ENCODE peak calls at places on chromosomes 2 and 18, in eight cellular contexts. One of them, this sample, is unnamed.

GRCh38 chr2:3222636-3223035 is 155.0 kb downstream of the EIPR1 start:
- DNase-seq in Calu3: no peak
- DNase-seq in AG04449: no peak
- DNase-seq in progenitor cell of endocrine pancreas: no peak
- DNase-seq in fibroblast of lung: no peak
- DNase-seq in cardiac muscle cell: no peak
- DNase-seq in A549: no peak
- DNase-seq in HCT116: no peak
- DNase-seq in this sample: no peak

GRCh38 chr2:110114801-110115200 is 821 bp downstream of the MALL start:
- DNase-seq in Calu3: peak; percentile 53
- DNase-seq in AG04449: no peak
- DNase-seq in progenitor cell of endocrine pancreas: no peak
- DNase-seq in fibroblast of lung: no peak
- DNase-seq in cardiac muscle cell: no peak
- DNase-seq in A549: peak; percentile 32
- DNase-seq in HCT116: no peak
- DNase-seq in this sample: no peak

GRCh38 chr2:128310761-128311160 is 7.9 kb downstream of the HS6ST1 start:
- DNase-seq in Calu3: no peak
- DNase-seq in AG04449: no peak
- DNase-seq in progenitor cell of endocrine pancreas: peak; percentile 7
- DNase-seq in fibroblast of lung: no peak
- DNase-seq in cardiac muscle cell: no peak
- DNase-seq in A549: no peak
- DNase-seq in HCT116: no peak
- DNase-seq in this sample: no peak

GRCh38 chr2:133591164-133591563 is 22.9 kb upstream of the NCKAP5 start:
- DNase-seq in Calu3: no peak
- DNase-seq in AG04449: no peak
- DNase-seq in progenitor cell of endocrine pancreas: no peak
- DNase-seq in fibroblast of lung: peak; percentile 70
- DNase-seq in cardiac muscle cell: no peak
- DNase-seq in A549: no peak
- DNase-seq in HCT116: no peak
- DNase-seq in this sample: no peak

GRCh38 chr2:151669585-151670081 is 64.6 kb downstream of the NEB start:
- DNase-seq in Calu3: peak; percentile 6
- DNase-seq in AG04449: no peak
- DNase-seq in progenitor cell of endocrine pancreas: no peak
- DNase-seq in fibroblast of lung: no peak
- DNase-seq in cardiac muscle cell: peak; percentile 31
- DNase-seq in A549: no peak
- DNase-seq in HCT116: no peak
- DNase-seq in this sample: no peak

GRCh38 chr2:223048519-223048918 is 3.5 kb upstream of the KCNE4 start:
- DNase-seq in Calu3: no peak
- DNase-seq in AG04449: no peak
- DNase-seq in progenitor cell of endocrine pancreas: no peak
- DNase-seq in fibroblast of lung: no peak
- DNase-seq in cardiac muscle cell: no peak
- DNase-seq in A549: no peak
- DNase-seq in HCT116: no peak
- DNase-seq in this sample: no peak

GRCh38 chr18:8701546-8702118 is 3.7 kb upstream of the MTCL1 start:
- DNase-seq in Calu3: peak; percentile 65
- DNase-seq in AG04449: peak; percentile 79
- DNase-seq in progenitor cell of endocrine pancreas: no peak
- DNase-seq in fibroblast of lung: peak; percentile 83
- DNase-seq in cardiac muscle cell: no peak
- DNase-seq in A549: peak; percentile 64
- DNase-seq in HCT116: no peak
- DNase-seq in this sample: no peak

GRCh38 chr2:39778775-39779751 is at the start of gene THUMPD2:
- DNase-seq in Calu3: peak; percentile 78
- DNase-seq in AG04449: no peak
- DNase-seq in progenitor cell of endocrine pancreas: peak; percentile 58
- DNase-seq in fibroblast of lung: peak; percentile 71
- DNase-seq in cardiac muscle cell: peak; percentile 84
- DNase-seq in A549: peak; percentile 55
- DNase-seq in HCT116: peak; percentile 42
- DNase-seq in this sample: peak; percentile 71

GRCh38 chr2:101868525-101868924 is 123.2 kb upstream of the IL1R2 start:
- DNase-seq in Calu3: no peak
- DNase-seq in AG04449: no peak
- DNase-seq in progenitor cell of endocrine pancreas: no peak
- DNase-seq in fibroblast of lung: no peak
- DNase-seq in cardiac muscle cell: no peak
- DNase-seq in A549: no peak
- DNase-seq in HCT116: no peak
- DNase-seq in this sample: no peak

GRCh38 chr2:148914463-148914862 is 39.4 kb downstream of the KIF5C start:
- DNase-seq in Calu3: no peak
- DNase-seq in AG04449: no peak
- DNase-seq in progenitor cell of endocrine pancreas: no peak
- DNase-seq in fibroblast of lung: no peak
- DNase-seq in cardiac muscle cell: no peak
- DNase-seq in A549: no peak
- DNase-seq in HCT116: no peak
- DNase-seq in this sample: no peak

GRCh38 chr2:147621656-147622197 is 223.1 kb upstream of the ACVR2A start:
- DNase-seq in Calu3: no peak
- DNase-seq in AG04449: no peak
- DNase-seq in progenitor cell of endocrine pancreas: no peak
- DNase-seq in fibroblast of lung: no peak
- DNase-seq in cardiac muscle cell: no peak
- DNase-seq in A549: no peak
- DNase-seq in HCT116: no peak
- DNase-seq in this sample: no peak

GRCh38 chr2:223853425-223853837 is 16.0 kb upstream of the AP1S3 start:
- DNase-seq in Calu3: no peak
- DNase-seq in AG04449: peak; percentile 19
- DNase-seq in progenitor cell of endocrine pancreas: no peak
- DNase-seq in fibroblast of lung: no peak
- DNase-seq in cardiac muscle cell: no peak
- DNase-seq in A549: no peak
- DNase-seq in HCT116: no peak
- DNase-seq in this sample: no peak

GRCh38 chr2:240925576-240926515 is 19.7 kb downstream of the CROCC2 start:
- DNase-seq in Calu3: peak; percentile 1
- DNase-seq in AG04449: no peak
- DNase-seq in progenitor cell of endocrine pancreas: peak; percentile 8
- DNase-seq in fibroblast of lung: no peak
- DNase-seq in cardiac muscle cell: no peak
- DNase-seq in A549: no peak
- DNase-seq in HCT116: no peak
- DNase-seq in this sample: peak; percentile 5

GRCh38 chr2:158928965-158929364 is 39.5 kb upstream of the TANC1 start:
- DNase-seq in Calu3: peak; percentile 44
- DNase-seq in AG04449: no peak
- DNase-seq in progenitor cell of endocrine pancreas: no peak
- DNase-seq in fibroblast of lung: no peak
- DNase-seq in cardiac muscle cell: no peak
- DNase-seq in A549: no peak
- DNase-seq in HCT116: no peak
- DNase-seq in this sample: no peak

GRCh38 chr18:67386028-67386427 is 130.5 kb downstream of the DSEL start:
- DNase-seq in Calu3: peak; percentile 5
- DNase-seq in AG04449: no peak
- DNase-seq in progenitor cell of endocrine pancreas: no peak
- DNase-seq in fibroblast of lung: peak; percentile 22
- DNase-seq in cardiac muscle cell: no peak
- DNase-seq in A549: no peak
- DNase-seq in HCT116: no peak
- DNase-seq in this sample: no peak

GRCh38 chr2:238644095-238645081 is 203.5 kb upstream of the TWIST2 start:
- DNase-seq in Calu3: peak; percentile 16
- DNase-seq in AG04449: peak; percentile 26
- DNase-seq in progenitor cell of endocrine pancreas: no peak
- DNase-seq in fibroblast of lung: peak; percentile 86
- DNase-seq in cardiac muscle cell: no peak
- DNase-seq in A549: peak; percentile 78
- DNase-seq in HCT116: peak; percentile 68
- DNase-seq in this sample: no peak

GRCh38 chr18:23825978-23826405 is 136.7 kb downstream of the LAMA3 start:
- DNase-seq in Calu3: peak; percentile 49
- DNase-seq in AG04449: no peak
- DNase-seq in progenitor cell of endocrine pancreas: no peak
- DNase-seq in fibroblast of lung: peak; percentile 85
- DNase-seq in cardiac muscle cell: peak; percentile 34
- DNase-seq in A549: no peak
- DNase-seq in HCT116: no peak
- DNase-seq in this sample: no peak

GRCh38 chr2:110678457-110679336 is 834 bp upstream of the BUB1 start:
- DNase-seq in Calu3: peak; percentile 6
- DNase-seq in AG04449: no peak
- DNase-seq in progenitor cell of endocrine pancreas: no peak
- DNase-seq in fibroblast of lung: peak; percentile 25
- DNase-seq in cardiac muscle cell: peak; percentile 30
- DNase-seq in A549: peak; percentile 21
- DNase-seq in HCT116: no peak
- DNase-seq in this sample: peak; percentile 6

DNA sequence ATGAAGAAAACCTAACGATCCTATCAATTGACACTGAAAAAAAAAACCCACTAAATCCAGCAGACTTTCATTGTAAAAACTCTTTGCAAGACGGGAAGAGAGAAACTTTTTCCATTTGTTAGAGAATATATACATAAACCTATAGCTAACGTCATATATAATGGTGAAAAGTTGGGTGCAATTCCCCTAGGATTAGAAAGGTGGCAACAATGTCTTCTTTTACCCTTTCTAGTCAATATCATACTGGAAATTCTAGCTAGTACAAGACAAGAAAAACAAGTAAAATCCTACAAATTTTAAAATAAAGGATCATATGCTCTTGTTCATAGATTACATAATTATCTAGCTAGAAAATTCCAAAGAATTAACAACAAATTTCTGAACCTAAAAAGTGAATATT is 1596.5 kb upstream of the LRRTM1 start:
- DNase-seq in Calu3: no peak
- DNase-seq in AG04449: no peak
- DNase-seq in progenitor cell of endocrine pancreas: no peak
- DNase-seq in fibroblast of lung: peak; percentile 17
- DNase-seq in cardiac muscle cell: no peak
- DNase-seq in A549: no peak
- DNase-seq in HCT116: no peak
- DNase-seq in this sample: no peak
- TF ChIP-seq CTCF in Calu3: no peak
- TF ChIP-seq CTCF in AG04449: no peak
- TF ChIP-seq CTCF in progenitor cell of endocrine pancreas: peak; percentile 44
- TF ChIP-seq CTCF in fibroblast of lung: peak; percentile 36
- TF ChIP-seq CTCF in cardiac muscle cell: peak; percentile 38
- TF ChIP-seq CTCF in A549: no peak
- TF ChIP-seq CTCF in HCT116: peak; percentile 51
- TF ChIP-seq CTCF in this sample: peak; percentile 49

GRCh38 chr2:74138952-74139323 is 8.8 kb downstream of the BOLA3 start:
- DNase-seq in Calu3: no peak
- DNase-seq in AG04449: no peak
- DNase-seq in progenitor cell of endocrine pancreas: no peak
- DNase-seq in fibroblast of lung: no peak
- DNase-seq in cardiac muscle cell: no peak
- DNase-seq in A549: no peak
- DNase-seq in HCT116: no peak
- DNase-seq in this sample: peak; percentile 54
- TF ChIP-seq CTCF in Calu3: no peak
- TF ChIP-seq CTCF in AG04449: no peak
- TF ChIP-seq CTCF in progenitor cell of endocrine pancreas: peak; percentile 27
- TF ChIP-seq CTCF in fibroblast of lung: no peak
- TF ChIP-seq CTCF in cardiac muscle cell: peak; percentile 21
- TF ChIP-seq CTCF in A549: peak; percentile 53
- TF ChIP-seq CTCF in HCT116: peak; percentile 52
- TF ChIP-seq CTCF in this sample: peak; percentile 63

GRCh38 chr18:3585656-3586509 is 135.9 kb downstream of the TGIF1 start:
- DNase-seq in Calu3: peak; percentile 91
- DNase-seq in AG04449: no peak
- DNase-seq in progenitor cell of endocrine pancreas: peak; percentile 49
- DNase-seq in fibroblast of lung: peak; percentile 82
- DNase-seq in cardiac muscle cell: peak; percentile 83
- DNase-seq in A549: peak; percentile 64
- DNase-seq in HCT116: peak; percentile 91
- DNase-seq in this sample: peak; percentile 85
- TF ChIP-seq CTCF in Calu3: peak; percentile 89
- TF ChIP-seq CTCF in AG04449: peak; percentile 80
- TF ChIP-seq CTCF in progenitor cell of endocrine pancreas: peak; percentile 71
- TF ChIP-seq CTCF in fibroblast of lung: peak; percentile 82
- TF ChIP-seq CTCF in cardiac muscle cell: peak; percentile 81
- TF ChIP-seq CTCF in A549: peak; percentile 55
- TF ChIP-seq CTCF in HCT116: peak; percentile 89
- TF ChIP-seq CTCF in this sample: peak; percentile 71

GRCh38 chr18:13530215-13530878 is 196.0 kb downstream of the FAM210A start:
- DNase-seq in Calu3: no peak
- DNase-seq in AG04449: no peak
- DNase-seq in progenitor cell of endocrine pancreas: no peak
- DNase-seq in fibroblast of lung: no peak
- DNase-seq in cardiac muscle cell: no peak
- DNase-seq in A549: no peak
- DNase-seq in HCT116: no peak
- DNase-seq in this sample: no peak

GRCh38 chr18:13530879-13531387 is 195.4 kb downstream of the FAM210A start:
- DNase-seq in Calu3: peak; percentile 22
- DNase-seq in AG04449: peak; percentile 10
- DNase-seq in progenitor cell of endocrine pancreas: no peak
- DNase-seq in fibroblast of lung: peak; percentile 31
- DNase-seq in cardiac muscle cell: peak; percentile 57
- DNase-seq in A549: no peak
- DNase-seq in HCT116: peak; percentile 4
- DNase-seq in this sample: peak; percentile 48

GRCh38 chr18:13528739-13529392 is 197.5 kb downstream of the FAM210A start:
- DNase-seq in Calu3: no peak
- DNase-seq in AG04449: no peak
- DNase-seq in progenitor cell of endocrine pancreas: no peak
- DNase-seq in fibroblast of lung: no peak
- DNase-seq in cardiac muscle cell: no peak
- DNase-seq in A549: no peak
- DNase-seq in HCT116: no peak
- DNase-seq in this sample: no peak

GRCh38 chr18:13532406-13533075 is 193.8 kb downstream of the FAM210A start:
- DNase-seq in Calu3: no peak
- DNase-seq in AG04449: no peak
- DNase-seq in progenitor cell of endocrine pancreas: no peak
- DNase-seq in fibroblast of lung: no peak
- DNase-seq in cardiac muscle cell: no peak
- DNase-seq in A549: no peak
- DNase-seq in HCT116: no peak
- DNase-seq in this sample: no peak

DNA sequence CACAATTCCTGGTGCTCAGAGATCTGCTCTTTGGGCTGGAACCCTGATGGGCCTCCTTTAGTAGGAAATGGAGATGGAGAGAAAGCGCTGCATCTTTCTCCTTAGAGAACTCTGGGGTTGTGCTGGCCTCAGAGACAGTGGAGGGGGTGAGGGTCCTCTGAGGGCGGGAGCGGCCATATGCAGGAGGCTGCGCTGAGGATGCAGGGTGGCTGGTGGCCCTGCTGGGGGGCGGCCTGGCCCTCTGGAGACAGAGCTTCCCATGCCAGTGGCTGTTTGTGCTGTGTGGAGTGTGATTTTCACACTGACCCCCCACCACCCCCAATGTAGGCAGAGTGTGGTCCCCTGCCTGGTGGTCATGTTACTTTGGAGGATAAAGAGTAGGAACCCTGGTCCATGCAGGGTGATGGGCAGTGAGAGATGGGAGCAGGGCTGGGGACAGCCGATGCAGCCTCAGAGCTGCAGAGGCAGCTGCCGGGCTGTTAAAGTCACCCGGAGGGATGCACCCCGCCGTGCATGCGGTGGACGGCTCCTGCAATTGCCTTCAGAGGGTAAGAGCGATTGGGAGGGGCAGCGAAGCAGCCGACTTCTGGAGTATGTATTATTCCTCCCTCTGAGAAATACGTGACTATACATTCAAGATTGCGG is 194.6 kb downstream of the FAM210A start:
- DNase-seq in Calu3: no peak
- DNase-seq in AG04449: no peak
- DNase-seq in progenitor cell of endocrine pancreas: no peak
- DNase-seq in fibroblast of lung: no peak
- DNase-seq in cardiac muscle cell: no peak
- DNase-seq in A549: no peak
- DNase-seq in HCT116: no peak
- DNase-seq in this sample: no peak
- TF ChIP-seq CTCF in Calu3: no peak
- TF ChIP-seq CTCF in AG04449: no peak
- TF ChIP-seq CTCF in progenitor cell of endocrine pancreas: no peak
- TF ChIP-seq CTCF in fibroblast of lung: no peak
- TF ChIP-seq CTCF in cardiac muscle cell: no peak
- TF ChIP-seq CTCF in A549: no peak
- TF ChIP-seq CTCF in HCT116: no peak
- TF ChIP-seq CTCF in this sample: no peak